ENCODE peak calls at places on chromosomes 4 and X, in four cellular contexts. B is H7, O is osteoblast, W is AG09319. A is an unnamed sample.

GRCh38 chr4:75724867-75725724 is 719 bp downstream of the USO1 start:
- DNase-seq in B (peak), O (peak), W (no peak), A (no peak)

GRCh38 chr4:188053302-188053701 is 56.1 kb downstream of the TRIML2 start:
- DNase-seq in B (peak), O (no peak), W (no peak), A (no peak)

GRCh38 chr4:161931089-161931488 is 232.7 kb downstream of the FSTL5 start:
- DNase-seq in B (no peak), O (no peak), W (no peak), A (no peak)

GRCh38 chr4:67700119-67700873 is 659 bp downstream of the UBA6 start:
- DNase-seq in B (no peak), O (peak), W (no peak), A (no peak)

GRCh38 chrX:110851780-110852179 is 56.2 kb upstream of the CHRDL1 start:
- DNase-seq in B (no peak), O (peak), W (no peak), A (no peak)

GRCh38 chr4:169340834-169341233 is 70.1 kb upstream of the SH3RF1 start:
- DNase-seq in B (no peak), O (no peak), W (no peak), A (no peak)

GRCh38 chr4:83231620-83232056 is 53.0 kb downstream of the COQ2 start:
- DNase-seq in B (no peak), O (no peak), W (no peak), A (no peak)

GRCh38 chrX:37854148-37854547 is 6.8 kb upstream of the DYNLT3 start:
- DNase-seq in B (no peak), O (no peak), W (no peak), A (no peak)

GRCh38 chrX:42386681-42387080 is 391.3 kb downstream of the PPP1R2C start:
- DNase-seq in B (no peak), O (no peak), W (no peak), A (no peak)

GRCh38 chr4:7124643-7125442 is 57.0 kb upstream of the GRPEL1 start:
- DNase-seq in B (no peak), O (peak), W (peak), A (peak)

GRCh38 chr4:8703857-8704495 is 111.4 kb downstream of the CPZ start:
- DNase-seq in B (peak), O (peak), W (no peak), A (no peak)

GRCh38 chr4:122122083-122122482 is 30.0 kb upstream of the BLTP1 start:
- DNase-seq in B (no peak), O (no peak), W (no peak), A (no peak)

GRCh38 chr4:4721636-4722035 is 137.8 kb upstream of the MSX1 start:
- DNase-seq in B (no peak), O (no peak), W (no peak), A (no peak)

GRCh38 chrX:72247206-72247944 is 8.5 kb upstream of the ERCC6L start:
- DNase-seq in B (no peak), O (no peak), W (no peak), A (no peak)

GRCh38 chrX:12007881-12008280 is 130.4 kb upstream of the FRMPD4 start:
- DNase-seq in B (no peak), O (peak), W (peak), A (no peak)

GRCh38 chrX:87727615-87728014 is 210.0 kb downstream of the KLHL4 start:
- DNase-seq in B (no peak), O (no peak), W (no peak), A (no peak)

GRCh38 chr4:142463195-142463594 is 382.9 kb downstream of the INPP4B start:
- DNase-seq in B (no peak), O (no peak), W (no peak), A (no peak)

GRCh38 chrX:107894038-107894437 is 68.4 kb downstream of the MID2 start:
- DNase-seq in B (peak), O (peak), W (no peak), A (no peak)

GRCh38 chr4:81255524-81255923 is 40.5 kb upstream of the PRKG2 start:
- DNase-seq in B (no peak), O (peak), W (peak), A (peak)

GRCh38 chrX:134520860-134521390 is 61.0 kb downstream of the HPRT1 start:
- DNase-seq in B (peak), O (peak), W (no peak), A (no peak)

GRCh38 chr4:114615435-114615834 is 16.8 kb downstream of the UGT8 start:
- DNase-seq in B (no peak), O (peak), W (no peak), A (no peak)

GRCh38 chr4:117560329-117560728 is 474.0 kb upstream of the NDST3 start:
- DNase-seq in B (no peak), O (no peak), W (no peak), A (peak)

GRCh38 chrX:19563746-19564145 is 48.4 kb upstream of the MAP3K15 start:
- DNase-seq in B (no peak), O (no peak), W (no peak), A (no peak)

GRCh38 chr4:130573742-130574141 is 1477.8 kb downstream of the C4orf33 start:
- DNase-seq in B (no peak), O (no peak), W (no peak), A (no peak)

GRCh38 chr4:107863850-107864371 is 39.2 kb downstream of the SGMS2 start:
- DNase-seq in B (no peak), O (peak), W (no peak), A (peak)

GRCh38 chrX:139974496-139974895 is 9.2 kb upstream of the CXorf66 start:
- DNase-seq in B (no peak), O (no peak), W (no peak), A (no peak)

GRCh38 chrX:119398587-119398973 is 556 bp upstream of the SLC25A43 start:
- DNase-seq in B (no peak), O (peak), W (no peak), A (no peak)

GRCh38 chr4:6692379-6692778 is 1.3 kb upstream of the S100P start:
- DNase-seq in B (peak), O (no peak), W (no peak), A (no peak)

GRCh38 chr4:165839615-165840333 is 33.3 kb upstream of the TLL1 start:
- DNase-seq in B (no peak), O (no peak), W (no peak), A (no peak)

GRCh38 chr4:183407128-183407585 is 37.3 kb upstream of the CDKN2AIP start:
- DNase-seq in B (peak), O (peak), W (peak), A (no peak)